ENCODE peak calls at places on chromosomes 16 and 17, in five cellular contexts. One of them, this sample, is unnamed. For H3K36me3, the result is how much of the 10 kb centered on the place peaks cover.

GRCh38 chr17:65103431-65103830 is 33.7 kb upstream of the RGS9 start:
- DNase-seq in OCI-LY7: no peak
- DNase-seq in adrenal gland: no peak
- DNase-seq in endothelial cell of umbilical vein: no peak
- DNase-seq in neural progenitor cell: no peak
- DNase-seq in this sample: no peak

GRCh38 chr17:2435181-2435741 is 34.4 kb upstream of the MNT start:
- DNase-seq in OCI-LY7: no peak
- DNase-seq in adrenal gland: no peak
- DNase-seq in endothelial cell of umbilical vein: no peak
- DNase-seq in neural progenitor cell: peak
- DNase-seq in this sample: no peak

GRCh38 chr16:79605999-79606398 is 5.5 kb upstream of the MAF start:
- DNase-seq in OCI-LY7: no peak
- DNase-seq in adrenal gland: no peak
- DNase-seq in endothelial cell of umbilical vein: no peak
- DNase-seq in neural progenitor cell: peak
- DNase-seq in this sample: no peak

GRCh38 chr17:67623767-67624166 is 94.0 kb upstream of the NOL11 start:
- DNase-seq in OCI-LY7: no peak
- DNase-seq in adrenal gland: no peak
- DNase-seq in endothelial cell of umbilical vein: no peak
- DNase-seq in neural progenitor cell: no peak
- DNase-seq in this sample: no peak

GRCh38 chr16:8655184-8655717 is 19.2 kb upstream of the ABAT start:
- DNase-seq in OCI-LY7: peak
- DNase-seq in adrenal gland: no peak
- DNase-seq in endothelial cell of umbilical vein: peak
- DNase-seq in neural progenitor cell: peak
- DNase-seq in this sample: peak

GRCh38 chr17:21286066-21286770 is 1.7 kb downstream of the MAP2K3 start:
- DNase-seq in OCI-LY7: peak
- DNase-seq in adrenal gland: peak
- DNase-seq in endothelial cell of umbilical vein: peak
- DNase-seq in neural progenitor cell: peak
- DNase-seq in this sample: no peak

GRCh38 chr17:5715478-5715877 is 131.2 kb upstream of the NLRP1 start:
- DNase-seq in OCI-LY7: no peak
- DNase-seq in adrenal gland: peak
- DNase-seq in endothelial cell of umbilical vein: no peak
- DNase-seq in neural progenitor cell: no peak
- DNase-seq in this sample: no peak

GRCh38 chr17:55699178-55699865 is 23.3 kb downstream of the TMEM100 start:
- DNase-seq in OCI-LY7: no peak
- DNase-seq in adrenal gland: no peak
- DNase-seq in endothelial cell of umbilical vein: no peak
- DNase-seq in neural progenitor cell: peak
- DNase-seq in this sample: no peak

GRCh38 chr17:17381438-17382059 is 78.4 kb downstream of the NT5M start:
- DNase-seq in OCI-LY7: no peak
- DNase-seq in adrenal gland: no peak
- DNase-seq in endothelial cell of umbilical vein: no peak
- DNase-seq in neural progenitor cell: no peak
- DNase-seq in this sample: no peak

GRCh38 chr16:5841934-5842333 is 744.3 kb upstream of the EEF2KMT start:
- DNase-seq in OCI-LY7: no peak
- DNase-seq in adrenal gland: no peak
- DNase-seq in endothelial cell of umbilical vein: no peak
- DNase-seq in neural progenitor cell: no peak
- DNase-seq in this sample: no peak

GRCh38 chr16:70694517-70695218 is 8.8 kb upstream of the MTSS2 start:
- DNase-seq in OCI-LY7: no peak
- DNase-seq in adrenal gland: no peak
- DNase-seq in endothelial cell of umbilical vein: no peak
- DNase-seq in neural progenitor cell: no peak
- DNase-seq in this sample: no peak

GRCh38 chr16:84753412-84754325 is 53.9 kb downstream of the USP10 start:
- DNase-seq in OCI-LY7: no peak
- DNase-seq in adrenal gland: no peak
- DNase-seq in endothelial cell of umbilical vein: no peak
- DNase-seq in neural progenitor cell: no peak
- DNase-seq in this sample: peak

GRCh38 chr17:49450735-49451134 is 36.1 kb upstream of the PHB1 start:
- DNase-seq in OCI-LY7: peak
- DNase-seq in adrenal gland: no peak
- DNase-seq in endothelial cell of umbilical vein: no peak
- DNase-seq in neural progenitor cell: no peak
- DNase-seq in this sample: no peak

GRCh38 chr17:59620518-59621259 is 994 bp downstream of the CLTC start:
- DNase-seq in OCI-LY7: peak
- DNase-seq in adrenal gland: peak
- DNase-seq in endothelial cell of umbilical vein: peak
- DNase-seq in neural progenitor cell: peak
- DNase-seq in this sample: peak

GRCh38 chr17:80477647-80478478 is 1.5 kb upstream of the NPTX1 start:
- DNase-seq in OCI-LY7: no peak
- DNase-seq in adrenal gland: peak
- DNase-seq in endothelial cell of umbilical vein: peak
- DNase-seq in neural progenitor cell: peak
- DNase-seq in this sample: peak

GRCh38 chr17:51818777-51819176 is 339.7 kb downstream of the CA10 start:
- DNase-seq in OCI-LY7: no peak
- DNase-seq in adrenal gland: no peak
- DNase-seq in endothelial cell of umbilical vein: no peak
- DNase-seq in neural progenitor cell: no peak
- DNase-seq in this sample: no peak

GRCh38 chr16:68792465-68793324 is 50.6 kb upstream of the TANGO6 start:
- DNase-seq in OCI-LY7: no peak
- DNase-seq in adrenal gland: no peak
- DNase-seq in endothelial cell of umbilical vein: no peak
- DNase-seq in neural progenitor cell: no peak
- DNase-seq in this sample: no peak

GRCh38 chr16:57252148-57252721 is 7.2 kb downstream of the ARL2BP start:
- DNase-seq in OCI-LY7: peak
- DNase-seq in adrenal gland: no peak
- DNase-seq in endothelial cell of umbilical vein: no peak
- DNase-seq in neural progenitor cell: no peak
- DNase-seq in this sample: no peak

GRCh38 chr16:84818989-84819643 is 669 bp upstream of the CRISPLD2 start:
- DNase-seq in OCI-LY7: no peak
- DNase-seq in adrenal gland: no peak
- DNase-seq in endothelial cell of umbilical vein: no peak
- DNase-seq in neural progenitor cell: no peak
- DNase-seq in this sample: no peak

DNA sequence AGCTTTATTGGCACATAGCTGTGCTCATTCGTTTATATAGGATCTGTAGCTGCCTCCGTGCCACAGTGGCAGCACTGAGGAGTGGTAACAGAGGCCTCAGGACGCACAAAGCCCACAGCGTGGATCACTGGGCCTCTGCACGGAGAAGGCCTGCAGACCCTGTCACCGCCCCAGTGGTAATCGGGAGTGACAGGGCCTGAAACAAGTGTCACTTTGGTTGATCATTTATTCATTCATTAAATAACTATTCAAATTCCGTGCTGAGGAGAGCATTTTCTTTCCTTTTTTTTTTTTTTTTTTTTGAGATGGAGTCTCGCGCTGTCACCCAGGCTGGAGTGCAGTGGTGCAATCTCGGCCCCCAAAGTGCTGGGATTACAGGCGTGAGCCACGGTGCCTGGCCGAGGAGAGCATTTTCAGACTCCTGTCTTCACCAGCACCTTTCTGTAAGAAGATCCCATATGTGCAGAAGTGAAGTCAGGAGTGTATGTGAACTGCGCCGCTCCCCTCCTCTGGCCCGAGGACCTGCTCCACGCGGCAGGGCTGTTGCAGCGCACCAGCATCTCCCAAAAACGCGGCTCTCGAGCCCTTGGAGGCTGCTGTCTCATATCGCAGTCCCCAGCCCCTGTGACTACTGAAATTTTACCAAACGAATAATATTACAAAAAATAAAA is 44.9 kb upstream of the TRAP1 start:
- DNase-seq in OCI-LY7: no peak
- DNase-seq in adrenal gland: no peak
- DNase-seq in endothelial cell of umbilical vein: no peak
- DNase-seq in neural progenitor cell: no peak
- DNase-seq in this sample: no peak
- H3K36me3 ChIP-seq in OCI-LY7: half or more
- H3K36me3 ChIP-seq in adrenal gland: under half
- H3K36me3 ChIP-seq in endothelial cell of umbilical vein: under half
- H3K36me3 ChIP-seq in neural progenitor cell: under half
- H3K36me3 ChIP-seq in this sample: half or more

DNA sequence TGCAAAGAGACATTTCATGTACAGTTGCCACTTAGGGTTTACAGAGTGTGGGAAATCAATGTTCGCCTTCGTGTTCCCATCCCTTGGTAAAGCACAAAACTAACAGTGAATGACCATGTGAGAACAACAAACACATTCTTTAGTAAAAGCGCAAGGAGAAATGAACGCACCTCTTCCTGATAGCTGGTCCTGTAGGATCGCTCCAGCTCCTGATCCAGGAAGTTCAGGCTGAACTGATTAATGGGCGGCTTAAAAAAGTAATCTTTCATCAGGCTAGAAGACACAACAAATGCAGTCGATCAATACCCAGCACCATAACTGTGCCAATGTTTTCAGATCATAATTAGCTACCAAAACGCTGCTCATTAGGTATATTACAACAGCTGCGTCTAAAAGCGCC is 108.3 kb upstream of the CREBBP start:
- DNase-seq in OCI-LY7: no peak
- DNase-seq in adrenal gland: no peak
- DNase-seq in endothelial cell of umbilical vein: no peak
- DNase-seq in neural progenitor cell: no peak
- DNase-seq in this sample: peak
- H3K4me3 ChIP-seq in OCI-LY7: no peak
- H3K4me3 ChIP-seq in adrenal gland: no peak
- H3K4me3 ChIP-seq in endothelial cell of umbilical vein: no peak
- H3K4me3 ChIP-seq in neural progenitor cell: no peak
- H3K4me3 ChIP-seq in this sample: peak

DNA sequence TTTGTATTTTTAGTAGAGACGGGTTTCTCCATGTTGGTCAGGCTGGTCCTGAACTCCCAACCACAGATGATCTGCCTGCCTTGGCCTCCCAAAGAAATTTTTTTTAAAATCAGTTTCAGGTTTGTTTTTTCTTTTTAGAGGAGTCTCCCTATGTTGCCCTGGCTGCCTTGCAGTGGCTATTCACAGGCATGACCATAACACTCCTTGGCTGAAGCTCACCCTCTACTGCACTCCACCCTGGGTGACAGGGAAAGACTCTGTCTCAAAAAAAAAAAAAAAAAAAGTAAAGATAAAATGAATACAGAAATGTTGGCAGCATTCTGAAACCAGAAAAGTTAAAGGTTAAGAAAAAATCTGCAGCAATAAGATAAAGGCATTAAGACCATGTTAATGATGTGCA is 15.1 kb downstream of the YWHAE start:
- DNase-seq in OCI-LY7: no peak
- DNase-seq in adrenal gland: peak
- DNase-seq in endothelial cell of umbilical vein: no peak
- DNase-seq in neural progenitor cell: no peak
- DNase-seq in this sample: no peak
- H3K36me3 ChIP-seq in OCI-LY7: half or more
- H3K36me3 ChIP-seq in adrenal gland: under half
- H3K36me3 ChIP-seq in endothelial cell of umbilical vein: under half
- H3K36me3 ChIP-seq in neural progenitor cell: under half
- H3K36me3 ChIP-seq in this sample: half or more

DNA sequence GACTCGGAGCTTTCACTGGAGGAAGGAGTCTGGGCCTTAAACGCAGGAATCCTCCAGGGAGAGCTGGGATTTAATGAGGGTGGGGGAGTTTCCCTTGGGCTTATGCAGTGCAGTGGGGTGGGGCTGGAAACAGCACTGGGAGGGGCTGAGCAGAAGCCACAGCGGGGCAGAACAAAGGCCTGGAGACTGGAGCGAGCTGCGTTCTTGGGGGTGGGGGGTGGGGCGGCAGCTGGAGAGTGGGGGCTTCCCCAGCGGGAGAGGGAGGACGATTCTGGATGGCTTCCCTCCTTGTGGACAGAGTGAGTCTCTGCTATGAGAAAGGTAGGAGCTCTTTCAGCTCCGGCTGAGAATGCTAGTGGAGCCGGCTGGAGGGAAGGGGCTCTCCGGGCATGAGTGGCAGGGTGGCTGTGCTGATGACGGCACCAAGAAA is 406.0 kb downstream of the SEC14L1 start:
- DNase-seq in OCI-LY7: no peak
- DNase-seq in adrenal gland: no peak
- DNase-seq in endothelial cell of umbilical vein: no peak
- DNase-seq in neural progenitor cell: peak
- DNase-seq in this sample: peak
- H3K4me3 ChIP-seq in OCI-LY7: no peak
- H3K4me3 ChIP-seq in adrenal gland: no peak
- H3K4me3 ChIP-seq in endothelial cell of umbilical vein: no peak
- H3K4me3 ChIP-seq in neural progenitor cell: peak
- H3K4me3 ChIP-seq in this sample: peak